ENCODE peak calls at places on chromosomes 7 and 10, in ten cellular contexts. M is mesothelial cell of epicardium, B is fibroblast of mammary gland, D is cardiac muscle cell, J is HFFc6, N is OCI-LY7, R is brain microvascular endothelial cell, W is stomach, L is astrocyte of the cerebellum, Z is choroid plexus epithelial cell. P is an unnamed sample.

GRCh38 chr7:26857534-26858228 is 6.7 kb downstream of the SKAP2 start:
- DNase-seq in J (no peak), R (no peak), Z (peak), B (peak), D (no peak), W (no peak), N (no peak), L (no peak), M (peak), P (no peak)

GRCh38 chr10:48759113-48759901 is 74.6 kb downstream of the WDFY4 start:
- DNase-seq in W (no peak), L (no peak), R (no peak), Z (no peak), J (no peak), N (no peak), B (no peak), D (no peak), M (no peak), P (no peak)

GRCh38 chr7:112036071-112036470 is 170.1 kb downstream of the DOCK4 start:
- DNase-seq in J (no peak), R (no peak), Z (peak), B (no peak), D (no peak), M (no peak), L (no peak), W (no peak), N (no peak), P (no peak)

GRCh38 chr10:127872871-127873600 is 19.7 kb downstream of the CLRN3 start:
- DNase-seq in B (peak), Z (no peak), J (no peak), W (peak), M (no peak), D (peak), R (peak), L (no peak), N (no peak), P (no peak)

GRCh38 chr7:108000875-108001758 is 1.8 kb downstream of the LAMB1 start:
- DNase-seq in W (peak), L (no peak), Z (peak), J (peak), M (no peak), R (no peak), D (peak), N (no peak), B (peak), P (peak)

GRCh38 chr7:47795631-47796030 is 152.6 kb downstream of the PKD1L1 start:
- DNase-seq in M (no peak), W (no peak), J (peak), R (peak), D (peak), B (peak), Z (peak), L (peak), N (no peak), P (no peak)

GRCh38 chr10:36465604-36466379 is 659.6 kb upstream of the ANKRD30A start:
- DNase-seq in D (no peak), M (no peak), W (no peak), Z (no peak), L (no peak), J (no peak), R (no peak), N (no peak), B (no peak), P (no peak)

GRCh38 chr10:97574374-97575100 is 2.0 kb downstream of the ANKRD2 start:
- DNase-seq in W (peak), L (no peak), D (peak), Z (peak), B (peak), J (peak), R (peak), N (no peak), M (no peak), P (no peak)

GRCh38 chr7:117322741-117323584 is at the start of gene WNT2:
- DNase-seq in M (no peak), Z (peak), R (no peak), D (peak), L (no peak), B (no peak), W (no peak), J (no peak), N (no peak), P (peak)

GRCh38 chr10:86586516-86586915 is 64.9 kb upstream of the WAPL start:
- DNase-seq in J (no peak), L (no peak), W (no peak), N (no peak), M (no peak), R (no peak), B (no peak), D (no peak), Z (no peak), P (no peak)

GRCh38 chr10:4141471-4141870 is 356.5 kb upstream of the KLF6 start:
- DNase-seq in N (no peak), J (no peak), Z (peak), R (peak), W (no peak), L (peak), D (peak), B (peak), M (no peak), P (no peak)

GRCh38 chr7:452230-452751 is 67.4 kb downstream of the PDGFA start:
- DNase-seq in R (peak), J (no peak), Z (peak), W (no peak), D (peak), L (no peak), B (no peak), M (no peak), N (no peak), P (no peak)

GRCh38 chr7:160958-161725 is 31.2 kb upstream of the FAM20C start:
- DNase-seq in Z (no peak), N (no peak), D (no peak), B (no peak), L (no peak), J (no peak), M (no peak), W (no peak), R (no peak), P (no peak)

GRCh38 chr7:45269192-45269591 is 111.6 kb downstream of the RAMP3 start:
- DNase-seq in Z (no peak), J (no peak), M (no peak), W (no peak), N (no peak), R (no peak), D (no peak), B (no peak), L (no peak), P (no peak)

GRCh38 chr7:146249272-146249671 is 132.7 kb downstream of the CNTNAP2 start:
- DNase-seq in Z (no peak), B (no peak), W (no peak), D (no peak), R (no peak), N (no peak), J (no peak), L (no peak), M (no peak), P (no peak)

GRCh38 chr10:129641982-129642381 is 174.9 kb downstream of the MGMT start:
- DNase-seq in N (no peak), W (no peak), B (no peak), D (no peak), M (no peak), L (no peak), Z (no peak), R (no peak), J (no peak), P (no peak)

GRCh38 chr7:140312141-140312846 is 86.0 kb downstream of the SLC37A3 start:
- DNase-seq in B (no peak), W (no peak), M (no peak), J (no peak), D (no peak), N (no peak), Z (no peak), R (no peak), L (no peak), P (no peak)

GRCh38 chr7:1247527-1248041 is 14.9 kb downstream of the UNCX start:
- DNase-seq in Z (no peak), N (no peak), L (no peak), B (no peak), M (no peak), W (no peak), J (no peak), D (no peak), R (no peak), P (no peak)

GRCh38 chr10:14056545-14057332 is 274.0 kb downstream of the FRMD4A start:
- DNase-seq in Z (peak), W (no peak), M (no peak), J (peak), D (peak), N (no peak), B (peak), R (peak), L (peak), P (no peak)

GRCh38 chr7:133775201-133775600 is 351.9 kb upstream of the LRGUK start:
- DNase-seq in L (no peak), D (no peak), M (no peak), N (no peak), B (no peak), R (no peak), Z (no peak), J (no peak), W (no peak), P (no peak)

GRCh38 chr7:138350701-138351357 is 109.2 kb upstream of the TRIM24 start:
- DNase-seq in B (no peak), N (no peak), Z (peak), D (peak), J (no peak), W (no peak), M (no peak), R (no peak), L (no peak), P (no peak)

GRCh38 chr10:22315455-22316285 is 518 bp upstream of the COMMD3 start:
- DNase-seq in Z (peak), N (peak), W (no peak), J (no peak), D (no peak), R (no peak), B (peak), M (no peak), L (no peak), P (no peak)

GRCh38 chr7:78149787-78150186 is 351.2 kb downstream of the PHTF2 start:
- DNase-seq in R (peak), M (no peak), L (peak), B (peak), Z (peak), J (peak), N (no peak), W (no peak), D (peak), P (no peak)

GRCh38 chr10:71679425-71679824 is 40.2 kb downstream of the C10orf105 start:
- DNase-seq in Z (no peak), J (no peak), D (no peak), L (no peak), B (no peak), N (no peak), R (no peak), W (no peak), M (no peak), P (no peak)

GRCh38 chr10:117320050-117320665 is 55.1 kb downstream of the PDZD8 start:
- DNase-seq in J (peak), L (no peak), W (no peak), D (peak), N (peak), Z (peak), R (no peak), M (no peak), B (peak), P (no peak)

GRCh38 chr7:54679414-54679813 is 79.6 kb downstream of the SEC61G start:
- DNase-seq in N (no peak), M (no peak), R (no peak), W (no peak), Z (no peak), B (no peak), J (no peak), D (no peak), L (no peak), P (no peak)

GRCh38 chr10:70804424-70804814 is 11.3 kb upstream of the SGPL1 start:
- DNase-seq in L (peak), N (no peak), B (peak), D (no peak), R (no peak), Z (no peak), W (no peak), M (no peak), J (peak), P (no peak)

GRCh38 chr7:140230862-140231778 is 54.3 kb upstream of the KDM7A start:
- DNase-seq in D (peak), J (no peak), M (no peak), R (peak), B (peak), W (peak), Z (peak), L (no peak), N (no peak), P (peak)

GRCh38 chr7:105000190-105000589 is 13.8 kb upstream of the KMT2E start:
- DNase-seq in D (no peak), W (no peak), B (no peak), L (no peak), Z (no peak), R (no peak), M (no peak), N (no peak), J (no peak), P (no peak)

GRCh38 chr10:75106242-75106641 is 5.2 kb upstream of the SAMD8 start:
- DNase-seq in J (no peak), M (no peak), W (peak), B (no peak), D (no peak), N (no peak), Z (no peak), L (no peak), R (no peak), P (no peak)

GRCh38 chr7:125516194-125516593 is 586.6 kb upstream of the POT1 start:
- DNase-seq in R (no peak), N (no peak), M (no peak), W (no peak), B (no peak), Z (no peak), L (no peak), J (no peak), D (no peak), P (no peak)

GRCh38 chr7:99543081-99543671 is 8.7 kb downstream of the FAM200A start:
- DNase-seq in B (no peak), W (no peak), L (no peak), M (no peak), R (no peak), Z (no peak), J (no peak), N (no peak), D (no peak), P (no peak)

GRCh38 chr7:100603697-100604077 is 1.5 kb downstream of the PCOLCE start:
- DNase-seq in W (no peak), B (peak), N (no peak), J (peak), Z (peak), R (no peak), D (peak), L (no peak), M (no peak), P (no peak)

GRCh38 chr10:118445535-118445934 is 103.4 kb upstream of the FAM204A start:
- DNase-seq in B (no peak), J (no peak), D (no peak), N (no peak), W (no peak), R (no peak), Z (no peak), L (no peak), M (no peak), P (no peak)

GRCh38 chr10:118447478-118447877 is 105.4 kb upstream of the FAM204A start:
- DNase-seq in N (no peak), Z (no peak), D (peak), L (peak), J (peak), B (peak), R (no peak), W (no peak), M (no peak), P (no peak)

GRCh38 chr10:118449521-118449920 is 107.4 kb upstream of the FAM204A start:
- DNase-seq in M (no peak), D (no peak), J (no peak), B (no peak), R (no peak), L (no peak), Z (no peak), W (no peak), N (no peak), P (no peak)

GRCh38 chr10:118452098-118452497 is 110.0 kb upstream of the FAM204A start:
- DNase-seq in N (no peak), R (no peak), B (no peak), Z (no peak), W (no peak), M (no peak), D (no peak), J (no peak), L (no peak), P (no peak)

DNA sequence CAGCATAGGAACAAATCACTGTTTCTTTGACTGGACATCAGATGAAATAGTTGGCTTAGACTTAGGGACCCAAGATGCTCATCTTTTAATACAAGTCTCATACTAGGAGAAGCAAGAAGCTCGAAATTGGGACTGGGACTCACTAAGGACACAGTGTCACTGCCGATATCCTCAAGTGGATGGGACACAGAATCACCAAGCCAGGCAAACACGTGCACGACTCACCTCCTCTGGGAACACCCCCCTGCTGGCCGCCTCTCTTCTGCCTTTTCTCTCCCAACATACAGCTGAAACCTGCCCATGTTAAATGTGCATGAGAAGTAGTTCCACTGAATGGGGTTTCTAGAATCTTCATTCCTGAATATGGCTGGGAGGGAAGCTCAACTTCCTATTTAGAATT is 106.6 kb upstream of the FAM204A start:
- DNase-seq in W (no peak), Z (no peak), J (no peak), M (no peak), R (no peak), D (no peak), L (no peak), B (no peak), N (no peak), P (no peak)
- TF ChIP-seq CTCF in W (no peak), Z (no peak), J (no peak), M (no peak), R (no peak), D (no peak), L (no peak), B (no peak), N (no peak), P (no peak)

GRCh38 chr10:111593578-111593977 is 516.7 kb downstream of the ADRA2A start:
- DNase-seq in M (no peak), Z (no peak), W (no peak), B (peak), N (no peak), D (no peak), R (no peak), L (no peak), J (no peak), P (no peak)

GRCh38 chr10:111595173-111595572 is 518.3 kb downstream of the ADRA2A start:
- DNase-seq in W (no peak), N (no peak), Z (no peak), R (no peak), M (no peak), D (no peak), L (no peak), J (no peak), B (no peak), P (no peak)

GRCh38 chr10:111600772-111601171 is 523.9 kb downstream of the ADRA2A start:
- DNase-seq in Z (no peak), R (no peak), W (no peak), B (no peak), J (no peak), N (no peak), L (no peak), D (no peak), M (no peak), P (no peak)

GRCh38 chr10:111598433-111599059 is 521.7 kb downstream of the ADRA2A start:
- DNase-seq in W (peak), D (peak), J (peak), Z (peak), B (peak), N (peak), R (peak), L (peak), M (peak), P (peak)
- TF ChIP-seq CTCF in W (peak), D (peak), J (peak), Z (peak), B (peak), N (peak), R (peak), L (peak), M (peak), P (peak)

GRCh38 chr7:46478046-46478445 is 557.0 kb upstream of the IGFBP3 start:
- DNase-seq in N (no peak), D (no peak), J (peak), M (no peak), Z (peak), L (peak), R (peak), B (peak), W (no peak), P (no peak)
- TF ChIP-seq CTCF in N (no peak), D (no peak), J (no peak), M (no peak), Z (peak), L (no peak), R (no peak), B (no peak), W (no peak), P (no peak)

DNA sequence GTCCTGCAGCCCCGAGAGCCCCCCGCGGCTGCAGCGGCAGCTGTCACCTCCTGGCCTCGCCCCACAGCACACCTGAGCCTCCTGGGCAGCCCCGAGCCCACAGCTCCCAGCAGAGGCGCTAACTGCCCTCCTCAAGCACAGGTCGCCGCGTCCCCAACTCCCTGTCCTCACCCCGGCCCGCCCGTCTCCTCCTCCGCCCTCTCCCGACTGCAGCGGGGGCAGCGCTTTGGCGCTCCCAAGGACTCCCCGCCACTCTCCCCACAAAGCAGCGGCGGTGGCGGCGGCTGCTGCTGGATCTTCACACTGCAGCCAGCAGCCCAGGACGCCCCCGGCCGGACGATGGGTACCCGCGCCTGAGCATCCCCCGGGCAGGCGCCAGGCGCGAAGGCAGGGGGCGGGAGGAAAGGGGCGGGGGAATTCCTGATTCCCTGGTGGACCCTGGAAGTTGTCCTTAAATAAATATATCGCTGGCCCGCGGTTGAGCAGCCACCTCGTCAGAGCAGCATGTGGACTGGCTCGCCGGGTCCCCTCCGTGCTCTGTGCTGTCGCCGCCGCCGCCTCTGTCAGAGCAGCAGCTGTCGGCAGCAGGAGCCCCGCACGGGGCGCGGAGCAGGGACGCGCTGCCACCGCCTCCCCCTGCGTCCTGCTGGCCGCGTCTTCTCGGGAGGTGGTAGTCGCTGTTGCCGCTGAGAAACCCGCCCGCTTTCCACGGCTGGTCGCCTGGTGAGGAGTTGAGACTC is at the start of gene ZNF804B:
- DNase-seq in M (peak), N (no peak), W (no peak), Z (no peak), B (no peak), L (no peak), D (no peak), R (no peak), J (no peak), P (peak)
- TF ChIP-seq CTCF in M (no peak), N (no peak), W (no peak), Z (no peak), B (no peak), L (no peak), D (no peak), R (no peak), J (no peak), P (peak)

P was measured in progenitor cell of endocrine pancreas.